ENCODE peak calls at places on chromosomes 4 and X, in seven cellular contexts. T is neural progenitor cell, N is mucosa of descending colon, Q is colonic mucosa, P is A549, Y is IMR-90, I is lower leg skin. A is an unnamed sample.

GRCh38 chr4:73895201-73896177 is 26.3 kb downstream of the CXCL1 start:
- DNase-seq in T (no peak), N (peak), Q (peak), P (no peak), Y (peak), I (no peak), A (no peak)

GRCh38 chrX:38973327-38973726 is 172.1 kb downstream of the MID1IP1 start:
- DNase-seq in T (no peak), N (no peak), Q (no peak), P (no peak), Y (peak), I (no peak), A (no peak)

GRCh38 chr4:3070709-3071500 is 3.4 kb downstream of the HTT-AS start:
- DNase-seq in T (no peak), N (no peak), Q (no peak), P (no peak), Y (peak), I (no peak), A (no peak)

GRCh38 chr4:12729384-12729783 is 754.8 kb downstream of the RAB28 start:
- DNase-seq in T (peak), N (no peak), Q (no peak), P (peak), Y (peak), I (no peak), A (no peak)

GRCh38 chr4:185122681-185123345 is 20.3 kb upstream of the SLC25A4 start:
- DNase-seq in T (no peak), N (no peak), Q (no peak), P (no peak), Y (no peak), I (no peak), A (no peak)

GRCh38 chrX:57583477-57583876 is 8.3 kb upstream of the ZXDB start:
- DNase-seq in T (no peak), N (peak), Q (no peak), P (no peak), Y (no peak), I (no peak), A (no peak)

GRCh38 chr4:170386974-170387373 is 297.2 kb upstream of the AADAT start:
- DNase-seq in T (no peak), N (no peak), Q (no peak), P (no peak), Y (peak), I (no peak), A (no peak)

GRCh38 chrX:119541188-119541587 is 24.0 kb downstream of the STEEP1 start:
- DNase-seq in T (no peak), N (no peak), Q (no peak), P (peak), Y (peak), I (no peak), A (no peak)

GRCh38 chr4:75895744-75896314 is 6.4 kb downstream of the PPEF2 start:
- DNase-seq in T (peak), N (peak), Q (peak), P (peak), Y (peak), I (no peak), A (no peak)

GRCh38 chrX:112844250-112844649 is 3.6 kb upstream of the AMOT start:
- DNase-seq in T (peak), N (no peak), Q (no peak), P (no peak), Y (peak), I (no peak), A (no peak)

GRCh38 chr4:11496313-11496956 is 67.7 kb upstream of the HS3ST1 start:
- DNase-seq in T (peak), N (no peak), Q (no peak), P (no peak), Y (peak), I (no peak), A (no peak)

GRCh38 chr4:40672528-40673522 is 43.2 kb upstream of the RBM47 start:
- DNase-seq in T (peak), N (peak), Q (no peak), P (peak), Y (peak), I (no peak), A (no peak)

GRCh38 chrX:131607796-131608369 is 64.0 kb downstream of the OR13H1 start:
- DNase-seq in T (no peak), N (no peak), Q (no peak), P (no peak), Y (no peak), I (no peak), A (no peak)

GRCh38 chrX:105658136-105658535 is 164.2 kb upstream of the NRK start:
- DNase-seq in T (no peak), N (no peak), Q (no peak), P (no peak), Y (no peak), I (no peak), A (no peak)

GRCh38 chr4:2587215-2587823 is 50.9 kb downstream of the FAM193A start:
- DNase-seq in T (no peak), N (no peak), Q (no peak), P (no peak), Y (peak), I (no peak), A (no peak)

GRCh38 chr4:105059337-105059736 is 87.3 kb upstream of the TET2 start:
- DNase-seq in T (no peak), N (no peak), Q (no peak), P (no peak), Y (no peak), I (no peak), A (no peak)

GRCh38 chr4:140061194-140061593 is 92.8 kb downstream of the MAML3 start:
- DNase-seq in T (no peak), N (no peak), Q (no peak), P (peak), Y (peak), I (no peak), A (no peak)

GRCh38 chrX:308821-309520 is 9.6 kb downstream of the GTPBP6 start:
- DNase-seq in T (no peak), N (no peak), Q (no peak), P (no peak), Y (no peak), I (no peak), A (no peak)

GRCh38 chr4:7861440-7861881 is 78.2 kb downstream of the AFAP1 start:
- DNase-seq in T (peak), N (no peak), Q (no peak), P (peak), Y (peak), I (no peak), A (no peak)

GRCh38 chr4:60938181-60938580 is 261.9 kb upstream of the ADGRL3 start:
- DNase-seq in T (no peak), N (no peak), Q (no peak), P (no peak), Y (no peak), I (no peak), A (no peak)

GRCh38 chrX:3403748-3404147 is 57.3 kb upstream of the MXRA5 start:
- DNase-seq in T (no peak), N (no peak), Q (no peak), P (no peak), Y (no peak), I (no peak), A (no peak)

GRCh38 chr4:142615324-142615665 is 230.8 kb downstream of the INPP4B start:
- DNase-seq in T (no peak), N (no peak), Q (no peak), P (peak), Y (peak), I (no peak), A (no peak)

GRCh38 chr4:173426064-173426463 is 27.1 kb upstream of the SCRG1 start:
- DNase-seq in T (no peak), N (no peak), Q (no peak), P (no peak), Y (no peak), I (no peak), A (no peak)
- H3K4me3 ChIP-seq in T (no peak), N (no peak), Q (no peak), P (no peak), Y (no peak), I (no peak), A (no peak)

DNA sequence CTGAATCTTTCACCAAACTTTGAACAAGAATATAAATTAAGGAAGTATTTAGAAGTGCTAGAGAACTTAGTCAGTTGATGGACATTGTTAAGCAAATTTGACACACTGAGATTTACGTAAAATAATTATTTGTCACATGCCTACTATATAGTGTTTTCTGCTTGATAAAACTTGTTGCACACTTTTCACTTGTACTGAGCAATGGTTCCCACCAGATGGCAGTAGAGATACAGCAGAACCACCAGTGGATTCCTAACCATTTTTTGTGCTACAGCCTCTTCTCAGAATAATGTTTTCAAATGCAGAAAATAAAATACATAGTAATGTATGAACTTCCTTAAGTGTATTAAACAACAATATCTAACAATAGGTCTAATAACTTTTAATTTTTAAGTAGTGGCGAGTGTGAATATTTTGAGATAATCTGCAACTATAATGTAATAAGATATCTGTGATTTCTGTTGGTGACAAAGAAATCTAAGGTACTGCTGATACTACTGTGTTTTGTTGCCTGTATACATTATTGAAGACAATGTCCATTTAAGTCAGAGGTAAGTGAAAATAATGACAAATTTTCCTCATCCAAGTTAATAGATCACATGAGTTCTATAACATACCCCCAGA is 81.2 kb downstream of the APOOL start:
- DNase-seq in T (peak), N (peak), Q (peak), P (peak), Y (peak), I (no peak), A (no peak)
- TF ChIP-seq CTCF in T (peak), N (peak), Q (peak), P (peak), Y (peak), I (no peak), A (peak)

GRCh38 chrX:14095702-14096101 is 66.0 kb upstream of the GEMIN8 start:
- DNase-seq in T (peak), N (peak), Q (peak), P (peak), Y (peak), I (peak), A (no peak)
- H3K4me3 ChIP-seq in T (no peak), N (no peak), Q (no peak), P (no peak), Y (no peak), I (no peak), A (no peak)

DNA sequence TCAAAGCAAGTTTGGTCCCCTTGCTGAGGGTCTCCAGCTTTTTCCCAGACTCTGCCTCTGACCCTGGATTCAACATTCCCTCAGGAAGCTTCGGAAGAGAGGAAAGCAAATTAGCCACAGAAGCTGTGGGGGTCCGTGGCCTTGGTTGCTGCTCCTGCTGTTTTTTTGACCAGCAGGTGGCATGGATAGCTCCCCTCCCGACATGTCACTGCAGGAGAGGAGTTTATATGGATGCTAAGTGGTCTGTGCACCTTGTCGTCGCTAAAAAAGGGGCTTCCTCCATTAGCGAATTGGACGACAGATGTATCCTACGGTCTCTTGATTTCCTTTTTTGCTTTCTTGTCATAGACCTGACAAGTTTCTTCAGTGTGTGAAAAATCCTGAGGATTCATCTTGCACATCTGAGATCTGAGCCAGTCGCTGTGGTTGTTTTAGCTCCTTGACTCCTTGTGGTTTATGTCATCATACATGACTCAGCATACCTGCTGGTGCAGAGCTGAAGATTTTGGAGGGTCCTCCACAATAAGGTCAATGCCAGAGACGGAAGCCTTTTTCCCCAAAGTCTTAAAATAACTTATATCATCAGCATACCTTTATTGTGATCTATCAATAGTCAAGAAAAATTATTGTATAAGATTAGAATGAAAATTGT is 70.2 kb downstream of the CD38 start:
- DNase-seq in T (no peak), N (no peak), Q (no peak), P (no peak), Y (no peak), I (no peak), A (no peak)
- TF ChIP-seq CTCF in T (no peak), N (no peak), Q (no peak), P (no peak), Y (no peak), I (no peak), A (no peak)

A was measured in coronary artery.